ENCODE peak calls at places on chromosomes 16 and 17, in four cellular contexts. B is NB4, E is GM12878, W is HepG2. U is an unnamed sample.

GRCh38 chr16:19236561-19236960 is 49.0 kb upstream of the CLEC19A start:
- DNase-seq in E (no peak), W (peak; percentile 58), B (no peak), U (no peak)

GRCh38 chr16:86579268-86580062 is 1.1 kb downstream of the FOXL1 start:
- DNase-seq in E (no peak), B (no peak), W (no peak), U (no peak)

GRCh38 chr17:71023631-71024030 is 854.3 kb downstream of the KCNJ2 start:
- DNase-seq in W (no peak), E (no peak), B (no peak), U (no peak)

GRCh38 chr16:8549843-8550412 is 40.4 kb downstream of the TMEM114 start:
- DNase-seq in W (no peak), B (no peak), E (no peak), U (no peak)

GRCh38 chr16:30786115-30786935 is 680 bp downstream of the ZNF629 start:
- DNase-seq in W (peak; percentile 60), B (peak; percentile 62), E (no peak), U (peak; percentile 52)

GRCh38 chr17:31900877-31901276 is 631 bp downstream of the UTP6 start:
- DNase-seq in E (no peak), W (peak; percentile 16), B (peak; percentile 34), U (no peak)

GRCh38 chr16:67104061-67104460 is 5.7 kb upstream of the PHAF1 start:
- DNase-seq in E (no peak), B (peak; percentile 39), W (peak; percentile 68), U (peak; percentile 46)

GRCh38 chr17:57442914-57443571 is 186.7 kb downstream of the MSI2 start:
- DNase-seq in E (no peak), W (no peak), B (peak; percentile 57), U (peak; percentile 33)

GRCh38 chr16:73966851-73967250 is 329.8 kb upstream of the PSMD7 start:
- DNase-seq in E (no peak), W (no peak), B (peak; percentile 94), U (no peak)

GRCh38 chr16:15993946-15994665 is 44.7 kb downstream of the ABCC1 start:
- DNase-seq in E (no peak), W (no peak), B (no peak), U (peak; percentile 91)

GRCh38 chr16:75111514-75112280 is 4.9 kb downstream of the LDHD start:
- DNase-seq in W (no peak), E (no peak), B (no peak), U (peak; percentile 41)

GRCh38 chr16:15777533-15778203 is 79.2 kb downstream of the MYH11 start:
- DNase-seq in W (peak; percentile 85), B (peak; percentile 66), E (no peak), U (peak; percentile 54)

GRCh38 chr16:85205747-85206471 is 93.6 kb upstream of the CIBAR2 start:
- DNase-seq in E (no peak), W (peak; percentile 47), B (no peak), U (no peak)

GRCh38 chr17:20241855-20242254 is 225.5 kb downstream of the LGALS9B start:
- DNase-seq in E (no peak), W (no peak), B (no peak), U (no peak)

GRCh38 chr17:79657861-79658810 is 47.3 kb upstream of the RBFOX3 start:
- DNase-seq in W (no peak), B (no peak), E (no peak), U (no peak)

GRCh38 chr17:79659376-79659775 is 48.5 kb upstream of the RBFOX3 start:
- DNase-seq in B (no peak), W (no peak), E (no peak), U (no peak)

GRCh38 chr17:79657036-79657435 is 46.2 kb upstream of the RBFOX3 start:
- DNase-seq in W (no peak), B (no peak), E (no peak), U (no peak)

GRCh38 chr17:79661292-79662041 is 50.6 kb upstream of the RBFOX3 start:
- DNase-seq in E (no peak), B (no peak), W (no peak), U (no peak)

GRCh38 chr17:79658811-79659207 is 48.0 kb upstream of the RBFOX3 start:
- DNase-seq in W (peak; percentile 27), E (no peak), B (peak; percentile 32), U (peak; percentile 32)
- TF ChIP-seq MYC in W (no peak), E (no peak), B (no peak), U (no peak)

DNA sequence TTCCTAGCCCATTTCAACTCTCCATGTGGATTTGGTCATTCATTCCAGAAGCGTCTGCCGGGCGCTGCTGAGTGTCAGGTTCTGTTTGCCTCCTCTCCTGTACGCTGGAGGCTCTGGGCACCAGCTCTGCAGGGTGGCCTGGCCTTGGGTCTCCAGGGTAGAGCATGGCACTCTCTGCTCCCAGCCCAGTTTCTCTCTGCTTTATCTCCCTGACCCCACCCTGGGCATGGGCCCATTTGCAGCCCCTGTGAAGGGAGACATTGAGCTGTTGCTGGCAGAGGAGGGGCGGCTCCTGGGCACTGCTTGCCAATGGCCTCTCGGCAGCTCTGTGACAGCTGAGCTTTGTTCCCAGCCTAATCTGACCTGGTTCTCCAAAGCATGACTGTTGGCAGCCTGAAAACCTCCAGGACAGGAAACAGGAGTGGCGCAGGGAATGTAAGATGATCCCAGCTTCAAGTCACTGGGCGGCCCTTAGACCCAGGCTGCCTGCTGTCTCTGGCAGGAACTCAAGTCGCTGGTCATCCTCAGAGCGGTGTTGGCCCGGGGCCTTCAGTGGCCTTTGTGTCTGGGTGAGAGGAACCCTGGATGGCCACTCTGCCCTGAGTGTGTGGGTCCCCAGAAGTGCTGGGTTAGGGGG is 146.8 kb downstream of the SEC14L1 start:
- DNase-seq in B (no peak), E (no peak), W (peak; percentile 65), U (peak; percentile 39)
- TF ChIP-seq MYC in B (no peak), E (no peak), W (peak; percentile 16), U (no peak)

GRCh38 chr17:4833178-4833940 is at the start of gene MINK1:
- DNase-seq in E (peak; percentile 80), B (peak; percentile 86), W (peak; percentile 84), U (peak; percentile 96)

GRCh38 chr17:4836221-4836620 is 3.1 kb downstream of the MINK1 start:
- DNase-seq in B (no peak), W (no peak), E (no peak), U (no peak)

GRCh38 chr17:4834621-4835020 is 1.5 kb downstream of the MINK1 start:
- DNase-seq in E (no peak), B (no peak), W (no peak), U (no peak)

GRCh38 chr17:4837471-4838305 is 4.5 kb downstream of the MINK1 start:
- DNase-seq in W (no peak), E (no peak), B (no peak), U (no peak)

GRCh38 chr17:4833941-4834501 is 881 bp downstream of the MINK1 start:
- DNase-seq in E (no peak), W (peak; percentile 68), B (peak; percentile 29), U (peak; percentile 55)
- TF ChIP-seq MYC in E (no peak), W (no peak), B (no peak), U (no peak)

DNA sequence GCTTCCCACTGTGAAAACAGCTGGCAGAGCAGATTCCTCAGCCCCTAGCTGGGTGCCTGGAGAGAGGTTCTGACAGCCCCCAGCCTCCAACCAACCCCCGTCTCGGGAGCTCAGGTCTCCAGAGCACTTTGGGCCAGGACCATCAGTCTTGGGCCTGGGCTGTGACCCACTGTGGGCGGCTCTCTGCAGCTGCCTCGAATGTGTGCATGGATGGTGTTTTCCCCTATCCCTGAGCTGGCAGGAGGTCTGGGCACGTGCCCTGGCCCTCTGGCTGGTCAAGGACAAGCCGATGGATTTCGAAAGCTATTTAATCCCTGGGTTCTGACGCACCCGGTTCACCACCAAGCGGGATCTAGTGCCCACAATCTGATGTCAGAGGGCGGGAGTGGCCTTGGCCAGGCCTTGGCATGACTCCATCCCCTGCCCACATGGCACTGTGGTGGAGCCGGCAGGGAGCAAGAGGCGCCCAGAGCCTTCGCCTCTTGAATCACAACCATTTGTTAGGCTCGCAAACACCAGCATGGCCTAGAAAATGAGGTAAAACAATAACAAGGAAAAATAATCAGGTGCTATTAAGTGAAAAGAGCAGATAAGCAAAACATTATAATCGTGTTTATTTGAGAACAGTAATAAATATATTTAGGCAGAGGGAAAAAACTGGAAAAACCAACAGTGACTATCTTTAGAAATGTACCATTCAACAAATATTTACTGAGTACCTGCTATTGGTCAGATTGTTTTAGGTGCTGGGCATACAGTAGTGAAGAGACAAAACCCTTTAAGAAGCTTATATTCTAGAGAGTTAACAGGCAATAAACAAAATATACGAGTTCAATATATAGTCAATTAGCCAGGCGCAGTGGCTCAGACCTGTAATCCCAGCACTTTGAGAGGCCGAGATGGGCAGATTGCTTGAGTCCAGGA is 69.3 kb upstream of the TOB1 start:
- DNase-seq in E (no peak), B (no peak), W (peak; percentile 63), U (no peak)
- TF ChIP-seq MYC in E (no peak), B (no peak), W (peak; percentile 34), U (no peak)

DNA sequence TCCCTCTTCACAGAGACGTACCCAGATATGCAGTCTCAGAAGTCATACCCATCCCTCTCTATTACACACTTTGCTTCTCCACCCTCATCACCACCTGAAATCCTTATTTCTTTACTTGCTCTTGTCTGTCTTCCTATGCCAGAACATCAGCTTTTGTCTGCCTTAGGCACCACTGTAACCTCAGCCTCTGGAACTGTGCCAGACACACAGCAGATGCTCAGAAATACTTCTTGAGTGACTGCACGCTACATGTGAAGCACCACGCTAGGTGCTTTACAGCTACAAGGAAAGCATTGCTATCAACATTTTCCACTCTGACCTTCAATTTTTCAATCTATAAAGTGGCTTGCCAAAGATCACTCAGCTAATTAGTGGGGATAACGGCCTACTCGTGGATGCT is 226.8 kb downstream of the CHD9NB start:
- DNase-seq in E (no peak), W (no peak), B (no peak), U (no peak)
- TF ChIP-seq MYC in E (no peak), W (no peak), B (no peak), U (no peak)

U was measured in endothelial cell of umbilical vein.